ENCODE peak calls at places on chromosome 18, in four cellular contexts. Y is K562, Z is GM12878, B is endothelial cell of umbilical vein. G is an unnamed sample.

GRCh38 chr18:59051470-59052165 is 88.1 kb upstream of the SEC11C start:
- DNase-seq in Y (no peak), Z (no peak), B (no peak), G (no peak)

GRCh38 chr18:79167526-79168190 is 98.5 kb downstream of the ATP9B start:
- DNase-seq in B (no peak), Z (no peak), Y (no peak), G (no peak)

GRCh38 chr18:9835112-9835755 is 50.5 kb upstream of the TXNDC2 start:
- DNase-seq in B (no peak), Z (no peak), Y (no peak), G (no peak)

GRCh38 chr18:48956378-48956777 is 5.6 kb upstream of the SMAD7 start:
- DNase-seq in B (no peak), Y (no peak), Z (no peak), G (peak)

GRCh38 chr18:25147878-25148488 is 204.0 kb downstream of the ZNF521 start:
- DNase-seq in Z (no peak), B (no peak), Y (no peak), G (no peak)

GRCh38 chr18:56990678-56991077 is 156.2 kb upstream of the BOD1L2 start:
- DNase-seq in B (no peak), Y (no peak), Z (no peak), G (no peak)

GRCh38 chr18:40695526-40695925 is 1259.5 kb upstream of the PIK3C3 start:
- DNase-seq in Y (no peak), B (no peak), Z (no peak), G (no peak)

GRCh38 chr18:38698108-38698507 is 1132.5 kb upstream of the CELF4 start:
- DNase-seq in Y (no peak), B (no peak), Z (no peak), G (no peak)

GRCh38 chr18:23238152-23238531 is 102.9 kb downstream of the CABLES1 start:
- DNase-seq in Y (no peak), Z (no peak), B (peak), G (peak)

GRCh38 chr18:79901665-79902064 is 49.8 kb downstream of the SLC66A2 start:
- DNase-seq in Y (no peak), B (no peak), Z (no peak), G (no peak)

GRCh38 chr18:74351354-74351753 is 35.7 kb downstream of the C18orf63 start:
- DNase-seq in Z (no peak), Y (no peak), B (peak), G (peak)

GRCh38 chr18:60018801-60019462 is 119.1 kb downstream of the PMAIP1 start:
- DNase-seq in B (no peak), Z (no peak), Y (no peak), G (peak)

DNA sequence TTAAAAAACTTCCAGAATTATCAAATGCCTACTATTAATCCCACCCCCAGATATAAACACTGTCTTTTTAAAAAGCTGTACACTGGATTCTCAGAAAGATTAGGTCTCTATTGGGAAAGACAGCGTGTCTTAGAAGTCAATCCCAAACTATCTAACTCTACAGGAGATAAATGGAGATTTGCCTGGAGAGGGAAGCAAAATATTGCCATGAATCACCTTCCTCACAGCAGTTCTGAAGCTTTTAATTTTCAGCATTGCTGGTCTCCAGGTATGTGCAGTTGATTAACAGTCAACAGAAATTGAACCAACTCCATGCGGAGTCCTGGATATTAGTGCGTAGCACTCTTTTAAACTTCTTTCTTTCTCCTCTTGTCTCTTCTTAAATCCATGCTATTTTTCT is 122.2 kb downstream of the DSC3 start:
- DNase-seq in B (no peak), Z (no peak), Y (no peak), G (no peak)
- TF ChIP-seq FOS in B (no peak), Z (no peak), Y (no peak), G (no peak)

DNA sequence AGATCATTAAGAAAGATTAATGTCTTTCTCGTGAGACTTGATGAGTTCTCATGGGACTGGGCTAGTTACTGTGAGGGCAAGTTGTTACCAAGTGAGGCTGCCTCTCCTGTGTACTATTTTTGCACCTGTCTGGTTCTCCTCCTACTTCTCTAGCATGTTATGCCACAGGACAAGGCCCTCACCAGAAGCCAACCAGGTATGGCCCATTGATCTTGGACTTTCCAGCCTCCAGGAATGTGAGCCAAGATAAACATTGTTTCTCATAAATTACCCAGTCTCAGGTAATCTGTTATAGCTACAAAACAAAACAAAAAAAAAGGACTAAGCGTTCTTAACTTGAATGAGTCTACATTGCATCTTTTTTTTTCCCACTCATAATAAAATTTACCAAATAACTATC is 184.1 kb downstream of the CDH7 start:
- DNase-seq in Y (no peak), B (no peak), Z (no peak), G (no peak)
- TF ChIP-seq FOS in Y (no peak), B (no peak), Z (no peak), G (no peak)

GRCh38 chr18:33375829-33376228 is 64.7 kb downstream of the CCDC178 start:
- DNase-seq in B (no peak), Y (no peak), Z (no peak), G (no peak)

GRCh38 chr18:33369711-33370449 is 70.6 kb downstream of the CCDC178 start:
- DNase-seq in B (no peak), Z (no peak), Y (no peak), G (no peak)

GRCh38 chr18:33372442-33372841 is 68.1 kb downstream of the CCDC178 start:
- DNase-seq in B (no peak), Y (no peak), Z (no peak), G (no peak)
- TF ChIP-seq FOS in B (no peak), Y (no peak), Z (no peak), G (no peak)

GRCh38 chr18:61528961-61529360 is 195.7 kb downstream of the CDH20 start:
- DNase-seq in B (no peak), Y (no peak), Z (no peak), G (no peak)
- TF ChIP-seq FOS in B (no peak), Y (no peak), Z (no peak), G (no peak)

GRCh38 chr18:30405038-30405437 is 637.5 kb downstream of the DSC3 start:
- DNase-seq in Y (no peak), Z (no peak), B (no peak), G (no peak)

GRCh38 chr18:30409120-30409519 is 633.4 kb downstream of the DSC3 start:
- DNase-seq in B (no peak), Z (no peak), Y (no peak), G (no peak)

GRCh38 chr18:30403278-30403677 is 639.3 kb downstream of the DSC3 start:
- DNase-seq in B (no peak), Y (no peak), Z (no peak), G (no peak)

GRCh38 chr18:30406728-30407127 is 635.8 kb downstream of the DSC3 start:
- DNase-seq in Y (no peak), B (no peak), Z (no peak), G (no peak)
- TF ChIP-seq FOS in Y (no peak), B (no peak), Z (no peak), G (no peak)

DNA sequence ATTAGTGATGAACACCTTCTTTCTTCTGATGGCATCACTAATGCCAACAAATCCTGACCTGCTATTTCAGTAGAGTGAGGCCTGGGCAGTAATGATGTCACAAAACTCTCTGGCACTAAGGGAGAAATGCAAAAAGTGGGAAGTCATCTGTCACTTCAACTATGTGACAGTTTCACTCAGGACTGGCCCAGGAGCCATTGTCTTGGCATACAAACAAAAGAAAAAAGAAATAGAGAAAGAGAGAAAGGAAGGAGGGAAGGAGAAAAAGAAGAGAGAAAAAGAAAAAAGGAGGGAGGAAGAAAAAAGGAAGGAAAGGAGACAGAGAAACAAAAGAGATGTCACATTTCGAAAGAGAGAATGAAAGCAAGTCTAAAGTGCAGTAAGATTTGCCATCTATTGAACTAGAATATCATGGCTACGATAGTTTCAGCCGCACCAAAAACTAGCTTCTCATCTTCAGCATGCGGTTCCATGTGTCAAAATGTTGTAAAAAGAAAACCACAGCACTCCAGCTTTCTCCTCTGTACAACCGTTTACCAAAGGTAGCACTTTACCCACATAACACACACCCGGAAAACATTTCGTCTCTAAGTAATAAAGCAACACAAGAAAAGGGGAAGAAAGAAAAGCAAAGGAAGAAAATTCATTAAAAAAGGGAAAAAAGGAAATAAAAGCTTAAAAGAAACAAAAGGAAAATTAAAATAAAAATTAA is 50.1 kb downstream of the CD226 start:
- DNase-seq in Y (no peak), Z (peak), B (no peak), G (no peak)
- TF ChIP-seq FOS in Y (no peak), Z (no peak), B (no peak), G (no peak)